ENCODE peak calls at places on chromosomes 11 and 22, in ten cellular contexts. A is MM.1S; J is A549; Y is HAP-1; N is fibroblast of lung; V is CD8-positive, alpha-beta memory T cell; B is IMR-90; T is tibial artery; E is ovary; X is lower lobe of right lung. M is an unnamed sample.

GRCh38 chr22:37999236-37999635 is 14.9 kb upstream of the SOX10 start:
- DNase-seq in A (no peak), J (no peak), Y (no peak), N (no peak), V (no peak), B (no peak), T (no peak), E (no peak), X (no peak), M (no peak)

GRCh38 chr11:477042-477715 is 27.1 kb downstream of the PTDSS2 start:
- DNase-seq in A (no peak), J (no peak), Y (no peak), N (no peak), V (no peak), B (no peak), T (no peak), E (no peak), X (no peak), M (no peak)

GRCh38 chr11:92314499-92314898 is 89.9 kb downstream of the FAT3 start:
- DNase-seq in A (no peak), J (no peak), Y (no peak), N (peak), V (no peak), B (no peak), T (peak), E (no peak), X (no peak), M (no peak)

GRCh38 chr22:32562396-32562795 is 87.8 kb downstream of the FBXO7 start:
- DNase-seq in A (no peak), J (no peak), Y (no peak), N (no peak), V (no peak), B (no peak), T (no peak), E (no peak), X (no peak), M (no peak)

GRCh38 chr11:91231226-91231625 is 993.4 kb upstream of the FAT3 start:
- DNase-seq in A (no peak), J (no peak), Y (no peak), N (no peak), V (no peak), B (no peak), T (no peak), E (no peak), X (no peak), M (peak)

GRCh38 chr11:90916706-90917105 is 693.9 kb upstream of the CHORDC1 start:
- DNase-seq in A (no peak), J (no peak), Y (no peak), N (no peak), V (no peak), B (no peak), T (no peak), E (no peak), X (no peak), M (no peak)

GRCh38 chr11:7688238-7688826 is 15.0 kb upstream of the CYB5R2 start:
- DNase-seq in A (peak), J (peak), Y (peak), N (peak), V (peak), B (peak), T (no peak), E (no peak), X (no peak), M (no peak)

GRCh38 chr11:115421338-115422012 is 82.7 kb downstream of the CADM1 start:
- DNase-seq in A (no peak), J (no peak), Y (no peak), N (no peak), V (no peak), B (no peak), T (no peak), E (no peak), X (no peak), M (no peak)

GRCh38 chr11:95337175-95337957 is 106.4 kb upstream of the SESN3 start:
- DNase-seq in A (peak), J (no peak), Y (peak), N (peak), V (peak), B (peak), T (peak), E (peak), X (peak), M (peak)

GRCh38 chr22:33400061-33400840 is 342.1 kb upstream of the SYN3 start:
- DNase-seq in A (no peak), J (no peak), Y (no peak), N (no peak), V (no peak), B (no peak), T (no peak), E (no peak), X (no peak), M (no peak)

GRCh38 chr11:76653674-76654309 is 16.8 kb downstream of the LRRC32 start:
- DNase-seq in A (no peak), J (no peak), Y (no peak), N (peak), V (no peak), B (peak), T (peak), E (peak), X (no peak), M (no peak)

GRCh38 chr11:93407777-93408401 is 77.3 kb downstream of the DEUP1 start:
- DNase-seq in A (no peak), J (no peak), Y (no peak), N (peak), V (no peak), B (peak), T (no peak), E (no peak), X (no peak), M (no peak)

GRCh38 chr11:16610738-16611388 is 127.6 kb upstream of the C11orf58 start:
- DNase-seq in A (no peak), J (no peak), Y (no peak), N (no peak), V (no peak), B (no peak), T (no peak), E (no peak), X (peak), M (no peak)

GRCh38 chr11:76044750-76045320 is 161.5 kb downstream of the WNT11 start:
- DNase-seq in A (no peak), J (no peak), Y (no peak), N (no peak), V (no peak), B (no peak), T (no peak), E (no peak), X (no peak), M (peak)

GRCh38 chr11:32302826-32303225 is 132.5 kb downstream of the WT1 start:
- DNase-seq in A (no peak), J (no peak), Y (no peak), N (no peak), V (no peak), B (no peak), T (no peak), E (no peak), X (no peak), M (no peak)

GRCh38 chr11:72773291-72773690 is 20.6 kb downstream of the STARD10 start:
- DNase-seq in A (no peak), J (no peak), Y (no peak), N (peak), V (no peak), B (peak), T (peak), E (peak), X (no peak), M (peak)

GRCh38 chr11:108870373-108871020 is 205.6 kb downstream of the DDX10 start:
- DNase-seq in A (no peak), J (peak), Y (no peak), N (peak), V (no peak), B (peak), T (no peak), E (no peak), X (no peak), M (no peak)

GRCh38 chr11:117185739-117186430 is 7.3 kb downstream of the SIDT2 start:
- DNase-seq in A (no peak), J (no peak), Y (no peak), N (no peak), V (no peak), B (no peak), T (no peak), E (no peak), X (peak), M (peak)

GRCh38 chr11:27395556-27396258 is 32.7 kb upstream of the CCDC34 start:
- DNase-seq in A (no peak), J (peak), Y (no peak), N (peak), V (no peak), B (peak), T (no peak), E (no peak), X (no peak), M (peak)

GRCh38 chr11:108775324-108775723 is 110.5 kb downstream of the DDX10 start:
- DNase-seq in A (no peak), J (no peak), Y (no peak), N (no peak), V (no peak), B (no peak), T (no peak), E (no peak), X (no peak), M (no peak)

GRCh38 chr22:49647346-49648026 is 180.2 kb downstream of the BRD1 start:
- DNase-seq in A (no peak), J (no peak), Y (no peak), N (no peak), V (no peak), B (no peak), T (no peak), E (no peak), X (no peak), M (no peak)

GRCh38 chr22:39959640-39960447 is at the start of gene TMA7B:
- DNase-seq in A (no peak), J (peak), Y (no peak), N (peak), V (no peak), B (peak), T (no peak), E (no peak), X (no peak), M (no peak)

GRCh38 chr11:62652156-62653006 is 721 bp downstream of the INTS5 start:
- DNase-seq in A (no peak), J (no peak), Y (no peak), N (no peak), V (no peak), B (no peak), T (no peak), E (no peak), X (no peak), M (no peak)

GRCh38 chr11:69576069-69576782 is 64.7 kb upstream of the CCND1 start:
- DNase-seq in A (no peak), J (no peak), Y (no peak), N (no peak), V (no peak), B (no peak), T (no peak), E (no peak), X (no peak), M (no peak)

GRCh38 chr11:7612661-7613393 is 60.5 kb downstream of the CYB5R2 start:
- DNase-seq in A (peak), J (no peak), Y (peak), N (no peak), V (no peak), B (peak), T (no peak), E (no peak), X (no peak), M (peak)

GRCh38 chr22:47195156-47195675 is 432.8 kb downstream of the TBC1D22A start:
- DNase-seq in A (no peak), J (no peak), Y (no peak), N (no peak), V (no peak), B (no peak), T (no peak), E (peak), X (peak), M (peak)

GRCh38 chr11:103920449-103920848 is 116.0 kb upstream of the DDI1 start:
- DNase-seq in A (no peak), J (no peak), Y (no peak), N (peak), V (no peak), B (peak), T (no peak), E (no peak), X (no peak), M (no peak)

GRCh38 chr11:111938687-111939160 is 1.6 kb downstream of the DIXDC1 start:
- DNase-seq in A (peak), J (no peak), Y (no peak), N (peak), V (peak), B (peak), T (no peak), E (no peak), X (no peak), M (no peak)

GRCh38 chr11:116357769-116358544 is 414.8 kb downstream of the BUD13 start:
- DNase-seq in A (no peak), J (peak), Y (no peak), N (no peak), V (no peak), B (no peak), T (no peak), E (peak), X (peak), M (no peak)

GRCh38 chr11:119624102-119624615 is 104.8 kb downstream of the NECTIN1 start:
- DNase-seq in A (no peak), J (no peak), Y (no peak), N (no peak), V (no peak), B (no peak), T (no peak), E (no peak), X (no peak), M (no peak)

GRCh38 chr11:68446046-68446725 is 14.4 kb upstream of the PPP6R3 start:
- DNase-seq in A (no peak), J (no peak), Y (no peak), N (no peak), V (no peak), B (no peak), T (no peak), E (no peak), X (peak), M (no peak)

GRCh38 chr11:63680842-63681207 is 475 bp upstream of the RTN3 start:
- DNase-seq in A (no peak), J (no peak), Y (no peak), N (no peak), V (no peak), B (no peak), T (no peak), E (no peak), X (no peak), M (no peak)

GRCh38 chr22:44410396-44411056 is 87.5 kb downstream of the RTL6 start:
- DNase-seq in A (no peak), J (no peak), Y (no peak), N (no peak), V (no peak), B (no peak), T (no peak), E (no peak), X (peak), M (no peak)

GRCh38 chr11:58829736-58830135 is 14.8 kb downstream of the GLYATL2 start:
- DNase-seq in A (no peak), J (no peak), Y (no peak), N (peak), V (no peak), B (peak), T (no peak), E (no peak), X (no peak), M (no peak)

GRCh38 chr11:68118753-68119448 is 2.3 kb downstream of the CHKA start:
- DNase-seq in A (no peak), J (no peak), Y (peak), N (peak), V (no peak), B (peak), T (no peak), E (no peak), X (no peak), M (peak)

GRCh38 chr11:9074338-9075029 is 16.9 kb downstream of the SCUBE2 start:
- DNase-seq in A (no peak), J (no peak), Y (no peak), N (no peak), V (no peak), B (no peak), T (no peak), E (no peak), X (no peak), M (no peak)

GRCh38 chr11:102610198-102610597 is 14.9 kb downstream of the MMP20 start:
- DNase-seq in A (no peak), J (no peak), Y (no peak), N (no peak), V (no peak), B (no peak), T (no peak), E (no peak), X (no peak), M (no peak)

GRCh38 chr11:44601471-44602370 is 36.3 kb downstream of the CD82 start:
- DNase-seq in A (no peak), J (no peak), Y (no peak), N (no peak), V (no peak), B (no peak), T (no peak), E (no peak), X (no peak), M (no peak)

GRCh38 chr22:45903355-45904149 is 73.4 kb downstream of the WNT7B start:
- DNase-seq in A (no peak), J (no peak), Y (no peak), N (peak), V (no peak), B (peak), T (no peak), E (no peak), X (no peak), M (peak)
- H3K4me3 ChIP-seq in A (no peak), J (no peak), Y (no peak), N (no peak), V (no peak), B (no peak), T (no peak), E (no peak), X (no peak), M (no peak)

GRCh38 chr22:26502688-26503561 is 9.3 kb downstream of the TFIP11 start:
- DNase-seq in A (peak), J (peak), Y (no peak), N (peak), V (peak), B (peak), T (no peak), E (no peak), X (no peak), M (no peak)
- H3K4me3 ChIP-seq in A (peak), J (no peak), Y (no peak), N (no peak), V (no peak), B (no peak), T (no peak), E (no peak), X (no peak), M (no peak)

DNA sequence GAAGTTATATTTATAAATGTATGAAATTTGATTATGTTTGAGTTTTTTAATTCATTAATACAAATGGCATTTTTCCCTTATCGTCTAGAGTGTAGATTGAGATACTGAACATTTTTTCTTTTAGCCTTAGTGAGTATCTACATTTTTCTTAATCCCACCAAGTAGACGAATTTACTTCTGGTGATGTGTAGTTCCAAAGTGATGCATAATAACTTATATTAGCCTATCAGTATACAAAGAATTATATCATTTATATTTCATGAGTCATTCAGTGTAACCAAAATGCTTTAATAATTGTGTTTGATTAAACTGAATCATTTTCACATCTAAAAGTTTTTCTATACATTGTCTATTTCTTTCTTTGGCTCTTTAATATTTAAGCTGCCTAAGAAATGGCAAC is 745.6 kb upstream of the LUZP2 start:
- DNase-seq in A (no peak), J (no peak), Y (no peak), N (no peak), V (no peak), B (no peak), T (no peak), E (no peak), X (no peak), M (no peak)
- H3K4me3 ChIP-seq in A (no peak), J (no peak), Y (no peak), N (no peak), V (no peak), B (no peak), T (no peak), E (no peak), X (no peak), M (no peak)

DNA sequence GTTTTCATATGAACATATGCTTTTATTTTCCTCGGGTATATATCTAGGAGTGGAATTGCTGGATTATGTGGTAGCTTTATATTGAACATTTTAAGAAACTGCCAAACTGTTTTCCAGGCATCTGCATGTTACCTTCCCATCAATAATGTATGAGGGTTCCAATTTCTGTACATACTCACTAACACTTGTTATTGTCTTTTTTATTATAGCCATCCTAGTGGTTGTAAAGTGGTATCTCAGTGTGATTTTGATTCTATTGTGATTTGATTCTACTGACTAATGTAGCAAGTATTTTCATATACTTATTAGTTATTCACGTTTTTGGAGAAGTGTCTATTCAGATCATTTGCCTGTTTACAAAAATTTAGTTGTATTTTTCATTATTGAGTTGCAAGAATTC is 2.0 kb downstream of the ANO5 start:
- DNase-seq in A (no peak), J (no peak), Y (no peak), N (no peak), V (no peak), B (no peak), T (no peak), E (no peak), X (no peak), M (no peak)
- H3K4me3 ChIP-seq in A (no peak), J (no peak), Y (peak), N (no peak), V (no peak), B (no peak), T (no peak), E (no peak), X (no peak), M (no peak)

DNA sequence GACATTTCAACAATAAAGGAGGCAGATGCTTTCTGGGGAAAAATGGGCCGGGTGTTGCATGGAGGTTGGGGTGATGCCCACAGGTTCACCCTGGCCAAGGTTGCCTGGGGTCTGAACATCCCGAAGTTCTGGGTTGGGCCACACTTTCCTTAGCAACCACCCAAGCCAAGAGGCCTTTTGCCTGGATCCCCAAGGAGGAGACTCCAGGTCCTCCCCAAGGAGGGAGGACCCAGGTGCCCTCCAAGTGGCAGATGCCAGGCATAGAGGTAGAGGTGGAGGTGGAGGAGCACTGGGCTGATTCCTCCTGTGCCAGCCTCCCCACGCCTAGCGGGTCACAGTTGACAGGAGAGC is 1.2 kb downstream of the CYB5R3 start:
- DNase-seq in A (no peak), J (no peak), Y (no peak), N (no peak), V (no peak), B (no peak), T (no peak), E (no peak), X (no peak), M (no peak)
- H3K4me3 ChIP-seq in A (peak), J (peak), Y (peak), N (peak), V (peak), B (peak), T (peak), E (peak), X (peak), M (no peak)

M was measured in body of pancreas.